ENCODE peak calls at places on chromosomes 6 and 20, in four cellular contexts. R is stomach, M is prostate gland, F is breast epithelium. X is an unnamed sample.

GRCh38 chr6:63295553-63295952 is 24.2 kb downstream of the LGSN start:
- DNase-seq in R (no peak), F (no peak), M (no peak), X (no peak)

GRCh38 chr6:115131709-115132490 is 789.1 kb upstream of the HS3ST5 start:
- DNase-seq in M (no peak), R (no peak), F (no peak), X (no peak)

GRCh38 chr20:50341880-50342637 is 151.4 kb downstream of the CEBPB start:
- DNase-seq in F (no peak), M (no peak), R (no peak), X (no peak)

GRCh38 chr6:134217516-134218140 is 100.3 kb downstream of the SGK1 start:
- DNase-seq in M (no peak), R (no peak), F (no peak), X (no peak)

GRCh38 chr6:82624251-82624650 is 260.6 kb downstream of the TPBG start:
- DNase-seq in R (no peak), M (no peak), F (no peak), X (no peak)

GRCh38 chr20:3808141-3808479 is 12.0 kb downstream of the CDC25B start:
- DNase-seq in F (peak), M (peak), R (peak), X (peak)

GRCh38 chr6:121884056-121884455 is 448.6 kb downstream of the GJA1 start:
- DNase-seq in M (no peak), R (no peak), F (no peak), X (no peak)

GRCh38 chr6:170080828-170081368 is 210.0 kb downstream of the DLL1 start:
- DNase-seq in F (no peak), M (no peak), R (peak), X (peak)

GRCh38 chr20:13220194-13220856 is 749 bp upstream of the ISM1 start:
- DNase-seq in R (peak), M (peak), F (peak), X (peak)

GRCh38 chr20:6599876-6600275 is 167.6 kb upstream of the BMP2 start:
- DNase-seq in M (no peak), R (no peak), F (no peak), X (no peak)

GRCh38 chr20:1467355-1468116 is 887 bp upstream of the NSFL1C start:
- DNase-seq in R (peak), M (no peak), F (peak), X (peak)

GRCh38 chr6:56230976-56231566 is 16.3 kb downstream of the COL21A1 start:
- DNase-seq in R (no peak), M (no peak), F (no peak), X (no peak)

GRCh38 chr6:56238352-56238751 is 9.0 kb downstream of the COL21A1 start:
- DNase-seq in F (no peak), R (no peak), M (no peak), X (no peak)

GRCh38 chr6:56232446-56232845 is 14.9 kb downstream of the COL21A1 start:
- DNase-seq in R (no peak), F (no peak), M (no peak), X (no peak)

GRCh38 chr6:56235245-56235644 is 12.1 kb downstream of the COL21A1 start:
- DNase-seq in M (no peak), R (no peak), F (no peak), X (no peak)
- TF ChIP-seq POLR2AphosphoS5 in M (peak), R (no peak), F (no peak), X (peak)

GRCh38 chr6:34243131-34243771 is 5.6 kb downstream of the SMIM29 start:
- DNase-seq in M (no peak), F (no peak), R (no peak), X (no peak)
- TF ChIP-seq POLR2A in M (no peak), F (no peak), R (no peak), X (no peak)

DNA sequence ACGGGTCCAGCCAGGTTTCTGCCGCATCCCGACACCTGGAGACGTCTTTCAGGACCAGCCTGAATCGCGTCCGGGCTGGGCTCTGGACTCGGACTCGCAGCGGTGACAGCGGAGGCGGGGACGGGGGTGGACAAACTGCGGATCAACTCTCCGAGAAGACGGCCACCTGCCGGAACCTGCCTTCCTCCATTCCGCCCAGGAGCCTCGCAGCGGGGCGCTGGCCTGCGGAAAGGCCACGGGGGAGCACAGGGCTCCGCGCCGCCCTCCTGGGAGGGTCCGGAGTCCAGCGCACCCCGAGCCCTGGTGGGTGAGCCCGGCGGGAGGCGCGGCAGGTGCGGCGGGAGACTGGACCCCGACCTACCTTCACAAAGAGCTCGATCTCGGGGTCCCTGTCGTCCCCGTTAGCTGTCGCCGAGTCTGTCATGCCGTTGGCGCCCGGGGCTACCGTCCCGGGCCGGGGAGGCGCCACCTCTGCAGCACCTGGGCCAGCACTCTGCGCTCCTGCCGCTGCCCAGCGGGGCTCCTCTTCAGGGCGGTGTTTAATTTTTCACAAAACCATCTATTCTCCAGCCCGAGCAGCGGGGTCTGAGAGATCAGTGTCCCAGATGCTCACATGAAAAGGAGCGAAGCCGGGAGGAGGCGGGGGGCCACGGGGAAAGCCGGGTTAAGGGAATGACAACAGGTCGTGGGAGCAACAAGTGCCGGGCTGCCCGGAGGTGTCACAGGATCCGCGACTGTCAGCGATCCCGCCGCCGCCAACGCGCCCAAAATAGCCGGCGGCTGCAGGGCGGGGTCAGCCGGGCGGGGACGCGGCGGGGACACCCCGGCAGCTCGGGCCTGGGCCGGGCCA is at the start of gene CLIC5:
- DNase-seq in M (peak), F (peak), R (peak), X (peak)
- H3K4me3 ChIP-seq in M (peak), F (peak), R (peak), X (peak)

GRCh38 chr20:54119744-54120143 is 49.4 kb upstream of the BCAS1 start:
- DNase-seq in F (no peak), R (no peak), M (no peak), X (no peak)

GRCh38 chr20:54122681-54123586 is 50.9 kb downstream of the CYP24A1 start:
- DNase-seq in F (no peak), M (no peak), R (no peak), X (no peak)

GRCh38 chr20:54123587-54124180 is 50.1 kb downstream of the CYP24A1 start:
- DNase-seq in R (peak), F (peak), M (peak), X (peak)

GRCh38 chr20:54118220-54119001 is 48.0 kb upstream of the BCAS1 start:
- DNase-seq in F (no peak), R (no peak), M (no peak), X (no peak)

DNA sequence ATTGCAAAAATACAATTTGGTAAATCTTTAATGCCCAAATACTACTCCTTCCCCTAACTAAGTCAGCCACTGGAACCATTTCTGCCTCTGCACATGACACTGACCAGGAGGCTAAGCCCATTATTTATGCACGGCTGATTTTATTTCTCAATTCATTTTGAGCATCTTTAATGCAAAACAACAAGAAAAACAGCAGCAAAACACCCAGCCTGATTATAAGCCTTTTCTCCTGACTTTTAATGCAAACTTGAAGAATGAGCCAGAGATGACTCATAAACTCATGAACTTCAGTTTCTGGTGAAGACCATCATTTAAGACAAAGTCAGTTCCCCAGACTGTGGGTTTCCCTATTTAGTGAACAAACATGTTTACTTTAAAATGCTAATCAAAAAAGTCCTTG is 51.6 kb downstream of the CYP24A1 start:
- DNase-seq in R (no peak), M (no peak), F (no peak), X (no peak)
- TF ChIP-seq POLR2AphosphoS5 in R (no peak), M (no peak), F (no peak), X (no peak)

GRCh38 chr6:3789018-3789895 is 37.7 kb upstream of the PXDC1 start:
- DNase-seq in R (no peak), M (no peak), F (no peak), X (no peak)
- TF ChIP-seq POLR2A in R (no peak), M (no peak), F (no peak), X (no peak)

GRCh38 chr20:57580478-57581201 is 19.7 kb downstream of the PCK1 start:
- DNase-seq in F (no peak), M (no peak), R (no peak), X (no peak)

GRCh38 chr20:57583289-57584257 is 22.7 kb downstream of the PCK1 start:
- DNase-seq in F (no peak), R (no peak), M (no peak), X (no peak)

GRCh38 chr20:57582029-57582378 is 21.1 kb downstream of the PCK1 start:
- DNase-seq in R (no peak), F (no peak), M (no peak), X (no peak)

GRCh38 chr20:57581202-57582028 is 20.5 kb downstream of the PCK1 start:
- DNase-seq in R (no peak), F (no peak), M (no peak), X (no peak)

GRCh38 chr20:57582432-57583288 is 21.8 kb downstream of the PCK1 start:
- DNase-seq in F (no peak), R (peak), M (no peak), X (no peak)
- H3K4me3 ChIP-seq in F (peak), R (no peak), M (no peak), X (no peak)

GRCh38 chr6:834879-835278 is 141.9 kb upstream of the EXOC2 start:
- DNase-seq in R (no peak), F (no peak), M (no peak), X (no peak)
- TF ChIP-seq POLR2AphosphoS5 in R (no peak), F (no peak), M (no peak), X (no peak)

GRCh38 chr6:118706702-118707101 is 55.3 kb upstream of the CEP85L start:
- DNase-seq in R (no peak), F (no peak), M (no peak), X (no peak)

GRCh38 chr6:118705799-118706481 is 54.5 kb upstream of the CEP85L start:
- DNase-seq in R (no peak), M (no peak), F (no peak), X (peak)

GRCh38 chr6:118708736-118709135 is 57.3 kb upstream of the CEP85L start:
- DNase-seq in R (no peak), M (no peak), F (no peak), X (no peak)

GRCh38 chr6:118709859-118710350 is 58.5 kb upstream of the CEP85L start:
- DNase-seq in M (no peak), R (peak), F (no peak), X (peak)

DNA sequence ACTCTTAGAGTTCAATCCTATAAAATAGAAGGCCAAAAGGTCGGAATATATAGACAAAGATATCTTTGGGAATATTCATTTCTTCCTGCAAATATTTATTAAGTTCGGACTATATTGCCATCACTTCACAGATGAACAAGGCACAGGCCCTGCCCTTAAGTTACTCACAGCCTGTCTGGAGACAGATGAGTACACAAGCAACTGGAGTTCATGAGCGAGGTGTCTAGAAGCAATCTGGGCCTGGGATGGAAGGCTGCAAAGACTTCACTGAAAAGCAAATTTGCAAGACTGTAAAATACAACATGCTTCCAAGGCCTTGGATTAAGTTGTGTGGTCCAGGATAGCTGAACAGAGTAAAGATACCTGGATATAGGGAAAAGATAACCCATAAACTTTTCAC is 56.7 kb upstream of the CEP85L start:
- DNase-seq in M (no peak), F (no peak), R (no peak), X (no peak)
- TF ChIP-seq POLR2A in M (no peak), F (no peak), R (no peak), X (no peak)

DNA sequence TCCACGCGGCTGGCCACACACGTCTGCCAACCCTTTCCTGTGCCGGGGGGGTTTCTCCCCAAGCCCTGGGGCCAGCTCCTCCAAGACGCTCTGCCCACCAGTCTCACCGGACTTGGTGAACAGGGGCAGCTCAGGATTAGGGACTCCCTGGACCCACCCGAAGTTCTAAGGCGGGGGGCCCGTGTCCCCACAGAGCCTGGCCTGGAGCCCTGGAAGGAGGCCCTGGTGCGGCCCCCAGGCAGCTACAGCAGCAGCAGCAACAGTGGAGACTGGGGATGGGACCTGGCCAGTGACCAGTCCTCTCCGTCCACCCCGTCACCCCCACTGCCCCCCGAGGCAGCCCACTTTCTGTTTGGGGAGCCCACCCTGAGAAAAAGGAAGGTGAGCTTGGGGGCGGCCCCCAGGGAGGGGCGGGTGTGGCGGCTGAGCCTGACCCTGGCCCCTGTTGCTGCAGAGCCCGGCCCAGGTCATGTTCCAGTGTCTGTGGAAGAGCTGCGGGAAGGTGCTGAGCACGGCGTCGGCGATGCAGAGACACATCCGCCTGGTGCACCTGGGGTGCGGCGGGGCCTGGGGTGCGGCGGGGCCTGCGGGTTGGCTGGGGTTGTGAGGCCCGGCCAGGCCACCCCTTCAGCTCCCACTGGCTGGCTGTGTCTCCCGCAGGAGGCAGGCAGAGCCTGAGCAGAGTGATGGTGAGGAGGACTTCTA is 2.3 kb downstream of the SLC2A4RG start:
- DNase-seq in M (no peak), R (no peak), F (no peak), X (no peak)
- H3K4me3 ChIP-seq in M (no peak), R (peak), F (peak), X (no peak)

DNA sequence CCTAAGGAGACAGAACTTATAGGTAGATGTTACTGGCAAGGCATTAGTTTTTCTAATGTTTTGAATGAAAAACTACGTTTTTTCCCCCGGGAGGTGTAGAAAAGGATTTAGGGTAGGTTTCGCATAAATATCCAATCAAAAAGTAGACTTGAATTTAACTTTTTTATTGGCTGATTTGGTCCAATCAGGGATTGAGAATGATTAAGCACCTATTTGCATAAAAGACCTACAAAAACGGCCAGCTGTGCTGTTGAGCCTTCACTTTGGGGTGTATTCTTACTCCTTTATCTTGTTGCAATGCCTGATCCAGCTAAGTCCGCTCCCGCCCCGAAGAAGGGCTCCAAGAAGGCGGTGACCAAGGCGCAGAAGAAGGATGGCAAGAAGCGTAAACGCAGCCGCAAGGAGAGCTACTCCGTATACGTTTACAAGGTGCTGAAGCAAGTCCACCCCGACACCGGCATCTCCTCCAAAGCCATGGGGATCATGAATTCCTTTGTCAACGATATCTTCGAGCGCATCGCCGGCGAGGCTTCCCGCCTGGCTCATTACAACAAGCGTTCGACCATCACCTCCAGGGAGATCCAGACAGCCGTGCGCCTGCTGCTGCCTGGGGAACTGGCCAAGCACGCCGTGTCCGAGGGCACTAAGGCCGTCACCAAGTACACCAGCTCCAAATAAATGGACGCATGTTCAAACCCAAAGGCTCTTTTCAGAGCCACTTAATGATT is 113.5 kb upstream of the BTN3A2 start:
- DNase-seq in F (peak), R (peak), M (peak), X (peak)
- TF ChIP-seq POLR2AphosphoS5 in F (peak), R (peak), M (peak), X (peak)